ENCODE peak calls at places on chromosome 7, in four cellular contexts. N is HepG2, M is HCT116, U is SK-N-SH. J is an unnamed sample.

GRCh38 chr7:36742911-36743775 is 18.8 kb upstream of the AOAH start:
- DNase-seq in N (no peak), M (no peak), U (no peak), J (no peak)

GRCh38 chr7:71504697-71505441 is 372.9 kb downstream of the GALNT17 start:
- DNase-seq in U (no peak), M (no peak), N (no peak), J (no peak)

GRCh38 chr7:80450621-80451308 is 61.1 kb downstream of the GNAT3 start:
- DNase-seq in M (no peak), U (no peak), N (peak), J (no peak)

GRCh38 chr7:63067897-63068585 is 930.6 kb upstream of the ZNF722 start:
- DNase-seq in N (no peak), U (no peak), M (no peak), J (peak)

GRCh38 chr7:116240021-116240659 is 29.8 kb downstream of the TES start:
- DNase-seq in U (no peak), M (no peak), N (no peak), J (no peak)

GRCh38 chr7:332646-333398 is 42.9 kb downstream of the FOXL3 start:
- DNase-seq in N (peak), U (peak), M (peak), J (peak)

GRCh38 chr7:96127746-96128145 is 194.2 kb downstream of the SLC25A13 start:
- DNase-seq in N (no peak), M (no peak), U (no peak), J (no peak)

GRCh38 chr7:134368851-134369533 is 52.3 kb upstream of the SLC35B4 start:
- DNase-seq in M (no peak), N (peak), U (no peak), J (no peak)

GRCh38 chr7:97818066-97818663 is 54.0 kb downstream of the ASNS start:
- DNase-seq in U (no peak), M (no peak), N (no peak), J (no peak)

GRCh38 chr7:108408294-108409004 is 47.8 kb downstream of the NRCAM start:
- DNase-seq in N (no peak), U (no peak), M (no peak), J (no peak)

GRCh38 chr7:56110611-56111010 is 4.3 kb upstream of the CHCHD2 start:
- DNase-seq in U (no peak), N (no peak), M (no peak), J (no peak)

GRCh38 chr7:64881461-64882287 is 21.4 kb upstream of the ZNF273 start:
- DNase-seq in U (peak), M (no peak), N (no peak), J (no peak)

GRCh38 chr7:46927131-46927810 is 654.6 kb downstream of the TNS3 start:
- DNase-seq in U (no peak), N (no peak), M (no peak), J (peak)
- TF ChIP-seq JUND in U (no peak), N (no peak), M (no peak), J (no peak)

GRCh38 chr7:41199136-41199535 is 503.8 kb downstream of the INHBA start:
- DNase-seq in M (no peak), U (no peak), N (no peak), J (no peak)

GRCh38 chr7:41189866-41190265 is 513.0 kb downstream of the INHBA start:
- DNase-seq in M (peak), N (no peak), U (no peak), J (no peak)

GRCh38 chr7:41190615-41191014 is 512.3 kb downstream of the INHBA start:
- DNase-seq in U (no peak), N (no peak), M (no peak), J (no peak)

GRCh38 chr7:41198502-41198901 is 504.4 kb downstream of the INHBA start:
- DNase-seq in U (no peak), N (no peak), M (no peak), J (no peak)

DNA sequence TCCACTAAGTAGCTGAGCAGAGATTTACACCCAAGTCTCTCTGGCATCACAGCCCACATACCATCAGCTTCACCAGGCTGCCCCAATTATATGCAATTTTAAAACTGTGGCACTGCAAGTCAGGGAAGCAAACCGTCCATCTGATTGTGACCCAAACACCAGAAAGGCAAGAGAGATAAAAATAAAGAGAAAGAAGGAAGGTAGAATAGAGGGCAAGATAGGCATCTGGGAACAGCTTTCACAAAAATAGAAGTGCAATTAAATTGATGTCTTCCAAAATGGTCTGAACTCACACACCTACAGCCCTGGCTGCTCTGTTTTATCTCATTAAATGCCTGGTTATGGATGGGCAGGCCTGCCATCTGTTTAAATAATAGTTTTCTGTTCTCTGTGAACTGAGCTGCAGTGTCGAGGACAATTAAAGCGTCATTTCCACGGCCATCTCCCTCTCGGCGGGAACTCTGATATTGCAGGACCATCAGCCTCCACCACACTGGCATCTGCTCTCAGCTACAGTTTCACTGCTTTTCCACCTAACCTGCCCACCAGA is 509.1 kb downstream of the INHBA start:
- DNase-seq in M (no peak), U (peak), N (no peak), J (no peak)
- TF ChIP-seq JUND in M (no peak), U (no peak), N (no peak), J (no peak)

DNA sequence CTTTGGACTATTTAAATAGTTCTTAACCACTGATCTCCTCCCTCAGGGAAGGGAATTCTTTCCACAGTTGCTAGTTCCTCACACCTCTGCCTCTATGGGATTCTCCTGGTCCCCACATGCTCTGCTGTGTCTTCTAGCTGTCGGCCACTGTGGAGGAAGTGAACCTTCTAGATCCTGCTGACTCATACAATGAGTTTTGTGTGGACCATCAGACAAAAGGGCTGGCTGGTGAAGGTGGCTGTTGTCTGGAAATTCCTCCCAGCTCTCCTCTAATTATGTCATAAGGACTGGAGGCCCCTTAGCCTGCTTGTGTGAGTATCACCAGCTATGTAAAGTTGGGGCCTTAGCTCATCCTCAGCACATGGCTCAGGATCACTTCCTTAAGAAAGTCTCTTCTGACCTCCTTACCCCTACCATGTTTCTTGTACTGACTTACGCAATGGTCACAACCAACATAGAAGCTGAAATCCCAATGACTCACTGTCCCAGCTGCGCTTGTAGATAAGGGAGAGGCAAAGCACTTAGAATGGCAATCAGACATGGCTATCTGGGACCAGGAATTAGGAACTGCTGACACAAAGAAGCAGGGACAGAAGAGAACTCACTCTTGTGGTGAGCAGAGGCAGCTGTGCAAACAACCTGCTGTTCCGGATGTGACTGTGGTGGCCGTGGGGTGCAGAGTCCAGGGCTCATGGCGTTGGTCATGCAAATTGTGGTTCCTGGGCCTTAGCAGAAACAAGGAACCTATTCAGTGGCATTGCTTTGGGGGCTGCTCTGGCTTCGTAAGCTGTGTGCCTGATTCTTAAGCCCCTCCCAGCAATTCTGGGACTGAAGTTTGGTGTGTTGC is 2.5 kb upstream of the MACC1 start:
- DNase-seq in M (no peak), U (no peak), N (peak), J (peak)
- TF ChIP-seq JUND in M (peak), U (no peak), N (peak), J (no peak)

GRCh38 chr7:153440781-153441180 is 611.4 kb upstream of the DPP6 start:
- DNase-seq in M (no peak), U (no peak), N (no peak), J (no peak)
- TF ChIP-seq JUND in M (no peak), U (no peak), N (no peak), J (no peak)

DNA sequence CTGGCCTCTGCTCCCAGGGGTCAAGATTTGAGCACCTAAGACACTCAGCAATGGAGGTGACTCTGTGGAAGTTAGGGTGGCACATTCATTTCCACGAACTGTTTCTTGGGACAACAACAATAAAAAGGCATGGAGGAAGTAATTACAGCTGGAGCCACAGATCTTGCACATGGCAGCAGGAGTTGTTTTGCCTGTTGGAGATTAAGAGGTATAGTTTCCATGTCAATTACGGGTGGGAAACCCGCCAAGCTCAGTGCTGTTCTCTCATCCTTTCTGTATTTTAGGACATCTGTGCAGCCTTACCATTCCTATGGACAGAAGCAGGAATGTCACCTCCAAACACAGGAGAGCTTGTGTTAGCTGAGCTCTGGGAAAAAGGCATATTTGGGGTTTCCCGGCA is 201.2 kb downstream of the SNX10 start:
- DNase-seq in M (no peak), N (no peak), U (no peak), J (no peak)
- TF ChIP-seq JUND in M (no peak), N (no peak), U (no peak), J (no peak)

DNA sequence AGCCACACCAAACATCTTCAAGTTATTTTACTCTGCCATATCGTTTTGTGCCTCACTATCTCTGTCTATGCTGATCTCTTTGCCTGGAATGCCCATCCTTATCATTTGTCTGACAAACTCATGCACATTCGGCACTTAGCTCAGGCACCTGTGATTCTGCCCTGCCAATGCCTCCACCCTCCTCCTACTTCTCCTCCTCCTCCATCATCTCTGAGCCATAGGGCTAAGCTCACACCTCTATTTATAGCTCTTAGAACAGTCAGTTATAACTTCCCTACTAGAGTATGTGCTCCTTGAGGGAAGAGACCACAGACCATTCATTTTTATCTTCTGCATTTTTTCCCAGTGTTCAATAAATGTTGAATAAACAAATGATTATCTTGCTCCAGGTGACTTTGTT is 51.2 kb upstream of the CDK13 start:
- DNase-seq in N (no peak), M (no peak), U (no peak), J (no peak)
- TF ChIP-seq JUND in N (no peak), M (no peak), U (no peak), J (no peak)

GRCh38 chr7:157035302-157035701 is 24.8 kb upstream of the MNX1 start:
- DNase-seq in M (no peak), N (no peak), U (no peak), J (no peak)

GRCh38 chr7:157032644-157033482 is 22.4 kb upstream of the MNX1 start:
- DNase-seq in M (no peak), U (no peak), N (no peak), J (no peak)

GRCh38 chr7:157032128-157032527 is 21.7 kb upstream of the MNX1 start:
- DNase-seq in N (no peak), M (no peak), U (no peak), J (no peak)

GRCh38 chr7:157035979-157036378 is 25.5 kb upstream of the MNX1 start:
- DNase-seq in N (no peak), U (no peak), M (no peak), J (no peak)

DNA sequence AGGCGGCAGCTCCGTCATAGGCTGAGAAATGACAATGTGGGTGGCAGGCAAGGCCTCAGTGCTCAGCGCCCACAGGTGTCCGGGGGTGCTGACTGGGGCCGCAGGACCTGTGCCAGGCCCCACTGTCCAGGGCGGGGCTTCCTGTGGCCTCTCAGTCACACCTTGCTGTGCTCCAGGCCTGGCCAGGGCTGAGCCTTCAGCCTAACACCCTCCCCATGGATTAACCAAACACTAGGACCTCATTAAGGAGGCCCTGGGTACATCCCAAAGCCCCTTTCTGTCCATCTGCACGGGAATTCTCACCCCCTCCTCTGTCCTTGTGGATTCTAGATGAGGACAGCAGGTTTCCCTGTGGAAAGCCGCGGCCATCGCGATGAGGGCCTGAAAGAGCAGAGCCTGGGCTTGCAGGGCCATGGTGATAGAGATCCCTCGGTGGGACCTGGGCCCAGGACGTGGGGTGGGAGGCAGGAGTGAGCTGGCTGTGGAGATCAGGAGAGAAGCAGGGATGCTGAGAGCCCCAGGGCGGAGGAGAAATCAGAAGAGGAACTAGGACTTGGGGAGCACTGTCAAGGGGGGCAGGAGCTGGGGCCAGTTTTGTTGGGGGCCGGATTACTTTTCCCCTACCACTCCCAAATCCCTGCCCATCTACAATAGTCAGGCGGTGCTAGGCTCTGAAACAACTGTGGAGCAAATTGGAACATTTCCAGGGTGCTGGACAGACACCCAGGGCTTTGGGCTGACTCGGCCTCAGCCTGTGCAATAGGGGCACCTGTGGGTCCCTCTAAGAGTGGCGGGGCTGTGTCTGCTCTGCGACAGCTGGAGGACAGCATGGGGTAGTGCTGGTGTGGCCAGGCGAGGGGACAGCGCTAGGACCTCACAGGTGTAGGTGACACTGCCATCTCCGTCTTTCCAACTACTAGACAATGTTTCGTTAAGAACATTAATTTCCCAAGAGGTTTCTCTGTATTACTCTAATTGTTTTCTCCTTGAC is 23.3 kb upstream of the MNX1 start:
- DNase-seq in U (no peak), N (no peak), M (no peak), J (no peak)
- TF ChIP-seq JUND in U (no peak), N (no peak), M (no peak), J (no peak)

GRCh38 chr7:125599387-125599786 is 669.8 kb upstream of the POT1 start:
- DNase-seq in U (no peak), M (no peak), N (no peak), J (no peak)
- TF ChIP-seq JUND in U (no peak), M (no peak), N (no peak), J (no peak)

GRCh38 chr7:1694981-1695511 is 25.0 kb downstream of the ELFN1 start:
- DNase-seq in N (no peak), M (no peak), U (peak), J (no peak)
- TF ChIP-seq JUND in N (no peak), M (no peak), U (no peak), J (no peak)

GRCh38 chr7:131013716-131014115 is 279.7 kb upstream of the KLF14 start:
- DNase-seq in U (no peak), N (no peak), M (no peak), J (no peak)

GRCh38 chr7:131012477-131013031 is 278.5 kb upstream of the KLF14 start:
- DNase-seq in M (no peak), U (no peak), N (no peak), J (no peak)

GRCh38 chr7:131015131-131015954 is 281.3 kb upstream of the KLF14 start:
- DNase-seq in M (peak), U (no peak), N (peak), J (no peak)

GRCh38 chr7:131019351-131019750 is 285.3 kb upstream of the KLF14 start:
- DNase-seq in M (no peak), N (no peak), U (no peak), J (no peak)

DNA sequence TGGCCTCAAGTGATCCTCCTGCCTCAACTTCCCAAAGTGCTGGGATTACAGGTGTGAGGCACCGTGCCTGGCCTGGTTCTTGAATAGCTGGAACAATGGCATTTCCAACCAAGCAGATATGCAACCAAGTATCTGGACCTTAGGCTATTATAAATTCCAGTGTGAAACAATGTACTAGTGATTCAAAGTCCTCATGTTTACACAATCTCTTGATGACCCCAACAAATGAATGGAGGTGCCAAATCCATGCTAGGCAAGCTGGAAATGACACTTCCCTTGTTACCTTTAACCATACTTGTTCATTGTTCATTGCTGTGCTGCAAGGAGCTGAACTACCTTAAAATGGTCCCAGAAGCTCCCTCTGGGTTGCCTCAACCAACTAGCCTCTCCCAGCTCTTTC is 282.2 kb upstream of the KLF14 start:
- DNase-seq in N (peak), U (no peak), M (no peak), J (no peak)
- TF ChIP-seq JUND in N (no peak), U (no peak), M (no peak), J (no peak)